ENCODE peak calls at places on chromosomes 5 and 9, in eight cellular contexts. One of them, this sample, is unnamed.
A peak's percentile ranks its signal among the peaks of the same experiment; 100 is the strongest.

GRCh38 chr5:172322028-172322965 is 38.7 kb upstream of the UBTD2 start:
- DNase-seq in heart right ventricle: no peak
- DNase-seq in CD8-positive, alpha-beta memory T cell: no peak
- DNase-seq in cardiac muscle cell: no peak
- DNase-seq in ovary: no peak
- DNase-seq in SJSA1: no peak
- DNase-seq in MM.1S: no peak
- DNase-seq in ascending aorta: peak; percentile 31
- DNase-seq in this sample: peak; percentile 47

GRCh38 chr9:6781476-6781875 is 23.7 kb downstream of the KDM4C start:
- DNase-seq in heart right ventricle: no peak
- DNase-seq in CD8-positive, alpha-beta memory T cell: no peak
- DNase-seq in MM.1S: no peak
- DNase-seq in ascending aorta: no peak
- DNase-seq in ovary: no peak
- DNase-seq in SJSA1: no peak
- DNase-seq in cardiac muscle cell: no peak
- DNase-seq in this sample: no peak

GRCh38 chr5:144575736-144576135 is 405.1 kb downstream of the KCTD16 start:
- DNase-seq in heart right ventricle: no peak
- DNase-seq in cardiac muscle cell: no peak
- DNase-seq in ovary: no peak
- DNase-seq in SJSA1: no peak
- DNase-seq in CD8-positive, alpha-beta memory T cell: no peak
- DNase-seq in ascending aorta: no peak
- DNase-seq in MM.1S: peak; percentile 74
- DNase-seq in this sample: no peak

GRCh38 chr5:133736512-133736911 is 124.2 kb upstream of the FSTL4 start:
- DNase-seq in CD8-positive, alpha-beta memory T cell: no peak
- DNase-seq in heart right ventricle: no peak
- DNase-seq in SJSA1: peak; percentile 39
- DNase-seq in ovary: no peak
- DNase-seq in cardiac muscle cell: no peak
- DNase-seq in ascending aorta: no peak
- DNase-seq in MM.1S: no peak
- DNase-seq in this sample: no peak

GRCh38 chr5:90015584-90016018 is 394.0 kb downstream of the CETN3 start:
- DNase-seq in cardiac muscle cell: peak; percentile 10
- DNase-seq in heart right ventricle: no peak
- DNase-seq in SJSA1: no peak
- DNase-seq in CD8-positive, alpha-beta memory T cell: no peak
- DNase-seq in ovary: no peak
- DNase-seq in MM.1S: peak; percentile 58
- DNase-seq in ascending aorta: no peak
- DNase-seq in this sample: no peak

GRCh38 chr5:61563401-61563800 is 231.3 kb downstream of the ZSWIM6 start:
- DNase-seq in heart right ventricle: no peak
- DNase-seq in SJSA1: no peak
- DNase-seq in CD8-positive, alpha-beta memory T cell: no peak
- DNase-seq in cardiac muscle cell: no peak
- DNase-seq in ascending aorta: no peak
- DNase-seq in MM.1S: no peak
- DNase-seq in ovary: no peak
- DNase-seq in this sample: no peak

GRCh38 chr5:53067641-53068040 is 41.9 kb downstream of the MOCS2 start:
- DNase-seq in SJSA1: no peak
- DNase-seq in cardiac muscle cell: no peak
- DNase-seq in heart right ventricle: no peak
- DNase-seq in ovary: no peak
- DNase-seq in ascending aorta: no peak
- DNase-seq in CD8-positive, alpha-beta memory T cell: no peak
- DNase-seq in MM.1S: no peak
- DNase-seq in this sample: no peak

GRCh38 chr9:112762726-112763518 is 12.4 kb downstream of the SNX30 start:
- DNase-seq in ovary: no peak
- DNase-seq in CD8-positive, alpha-beta memory T cell: no peak
- DNase-seq in heart right ventricle: no peak
- DNase-seq in MM.1S: no peak
- DNase-seq in ascending aorta: no peak
- DNase-seq in cardiac muscle cell: no peak
- DNase-seq in SJSA1: no peak
- DNase-seq in this sample: no peak

GRCh38 chr5:59093329-59093728 is 510.5 kb downstream of the RAB3C start:
- DNase-seq in heart right ventricle: no peak
- DNase-seq in SJSA1: no peak
- DNase-seq in cardiac muscle cell: no peak
- DNase-seq in MM.1S: no peak
- DNase-seq in CD8-positive, alpha-beta memory T cell: no peak
- DNase-seq in ovary: no peak
- DNase-seq in ascending aorta: no peak
- DNase-seq in this sample: no peak

GRCh38 chr9:121780641-121781040 is 129.2 kb downstream of the DAB2IP start:
- DNase-seq in ovary: peak; percentile 15
- DNase-seq in heart right ventricle: peak; percentile 2
- DNase-seq in CD8-positive, alpha-beta memory T cell: no peak
- DNase-seq in MM.1S: no peak
- DNase-seq in SJSA1: no peak
- DNase-seq in cardiac muscle cell: no peak
- DNase-seq in ascending aorta: no peak
- DNase-seq in this sample: no peak

GRCh38 chr5:137997726-137998213 is 35.1 kb downstream of the FAM13B start:
- DNase-seq in CD8-positive, alpha-beta memory T cell: no peak
- DNase-seq in ovary: no peak
- DNase-seq in MM.1S: peak; percentile 73
- DNase-seq in heart right ventricle: no peak
- DNase-seq in SJSA1: no peak
- DNase-seq in ascending aorta: no peak
- DNase-seq in cardiac muscle cell: no peak
- DNase-seq in this sample: no peak

GRCh38 chr9:98862936-98863335 is 55.5 kb downstream of the GALNT12 start:
- DNase-seq in SJSA1: peak; percentile 71
- DNase-seq in ovary: no peak
- DNase-seq in CD8-positive, alpha-beta memory T cell: no peak
- DNase-seq in heart right ventricle: no peak
- DNase-seq in cardiac muscle cell: no peak
- DNase-seq in MM.1S: no peak
- DNase-seq in ascending aorta: no peak
- DNase-seq in this sample: no peak

GRCh38 chr5:179762781-179763176 is 30.2 kb downstream of the MAML1 start:
- DNase-seq in ovary: no peak
- DNase-seq in ascending aorta: no peak
- DNase-seq in SJSA1: no peak
- DNase-seq in cardiac muscle cell: no peak
- DNase-seq in heart right ventricle: no peak
- DNase-seq in MM.1S: no peak
- DNase-seq in CD8-positive, alpha-beta memory T cell: no peak
- DNase-seq in this sample: no peak

GRCh38 chr5:94544031-94544650 is 74.3 kb downstream of the KIAA0825 start:
- DNase-seq in ovary: no peak
- DNase-seq in heart right ventricle: no peak
- DNase-seq in SJSA1: no peak
- DNase-seq in cardiac muscle cell: no peak
- DNase-seq in ascending aorta: no peak
- DNase-seq in CD8-positive, alpha-beta memory T cell: no peak
- DNase-seq in MM.1S: no peak
- DNase-seq in this sample: no peak

GRCh38 chr5:129322968-129323367 is 137.1 kb upstream of the ADAMTS19 start:
- DNase-seq in ovary: no peak
- DNase-seq in heart right ventricle: no peak
- DNase-seq in SJSA1: no peak
- DNase-seq in cardiac muscle cell: no peak
- DNase-seq in ascending aorta: no peak
- DNase-seq in MM.1S: no peak
- DNase-seq in CD8-positive, alpha-beta memory T cell: no peak
- DNase-seq in this sample: no peak

GRCh38 chr5:19790811-19791466 is 197.1 kb downstream of the CDH18 start:
- DNase-seq in MM.1S: no peak
- DNase-seq in CD8-positive, alpha-beta memory T cell: no peak
- DNase-seq in cardiac muscle cell: no peak
- DNase-seq in ascending aorta: no peak
- DNase-seq in SJSA1: no peak
- DNase-seq in heart right ventricle: no peak
- DNase-seq in ovary: no peak
- DNase-seq in this sample: no peak

GRCh38 chr5:68345166-68345565 is 129.6 kb downstream of the PIK3R1 start:
- DNase-seq in SJSA1: no peak
- DNase-seq in CD8-positive, alpha-beta memory T cell: no peak
- DNase-seq in MM.1S: no peak
- DNase-seq in heart right ventricle: no peak
- DNase-seq in cardiac muscle cell: no peak
- DNase-seq in ascending aorta: no peak
- DNase-seq in ovary: no peak
- DNase-seq in this sample: no peak

GRCh38 chr5:56696900-56697299 is 118.4 kb upstream of the MAP3K1 start:
- DNase-seq in heart right ventricle: peak; percentile 49
- DNase-seq in ovary: peak; percentile 67
- DNase-seq in CD8-positive, alpha-beta memory T cell: no peak
- DNase-seq in SJSA1: no peak
- DNase-seq in ascending aorta: no peak
- DNase-seq in MM.1S: peak; percentile 58
- DNase-seq in cardiac muscle cell: no peak
- DNase-seq in this sample: peak; percentile 73

GRCh38 chr5:165325201-165325600 is 1819.8 kb downstream of the MAT2B start:
- DNase-seq in MM.1S: no peak
- DNase-seq in cardiac muscle cell: no peak
- DNase-seq in ovary: no peak
- DNase-seq in ascending aorta: no peak
- DNase-seq in SJSA1: no peak
- DNase-seq in heart right ventricle: no peak
- DNase-seq in CD8-positive, alpha-beta memory T cell: no peak
- DNase-seq in this sample: no peak

GRCh38 chr9:113957778-113958430 is 81.8 kb downstream of the ZNF618 start:
- DNase-seq in SJSA1: no peak
- DNase-seq in ascending aorta: no peak
- DNase-seq in heart right ventricle: no peak
- DNase-seq in CD8-positive, alpha-beta memory T cell: no peak
- DNase-seq in cardiac muscle cell: no peak
- DNase-seq in ovary: no peak
- DNase-seq in MM.1S: no peak
- DNase-seq in this sample: no peak
- H3K27ac ChIP-seq in SJSA1: peak overlapping the region; percentile 76
- H3K27ac ChIP-seq in ascending aorta: peak overlapping the region; percentile 77
- H3K27ac ChIP-seq in heart right ventricle: no peak overlapping the region
- H3K27ac ChIP-seq in CD8-positive, alpha-beta memory T cell: no peak overlapping the region
- H3K27ac ChIP-seq in cardiac muscle cell: no peak overlapping the region
- H3K27ac ChIP-seq in ovary: peak overlapping the region; percentile 61
- H3K27ac ChIP-seq in MM.1S: no peak overlapping the region
- H3K27ac ChIP-seq in this sample: peak overlapping the region; percentile 63

DNA sequence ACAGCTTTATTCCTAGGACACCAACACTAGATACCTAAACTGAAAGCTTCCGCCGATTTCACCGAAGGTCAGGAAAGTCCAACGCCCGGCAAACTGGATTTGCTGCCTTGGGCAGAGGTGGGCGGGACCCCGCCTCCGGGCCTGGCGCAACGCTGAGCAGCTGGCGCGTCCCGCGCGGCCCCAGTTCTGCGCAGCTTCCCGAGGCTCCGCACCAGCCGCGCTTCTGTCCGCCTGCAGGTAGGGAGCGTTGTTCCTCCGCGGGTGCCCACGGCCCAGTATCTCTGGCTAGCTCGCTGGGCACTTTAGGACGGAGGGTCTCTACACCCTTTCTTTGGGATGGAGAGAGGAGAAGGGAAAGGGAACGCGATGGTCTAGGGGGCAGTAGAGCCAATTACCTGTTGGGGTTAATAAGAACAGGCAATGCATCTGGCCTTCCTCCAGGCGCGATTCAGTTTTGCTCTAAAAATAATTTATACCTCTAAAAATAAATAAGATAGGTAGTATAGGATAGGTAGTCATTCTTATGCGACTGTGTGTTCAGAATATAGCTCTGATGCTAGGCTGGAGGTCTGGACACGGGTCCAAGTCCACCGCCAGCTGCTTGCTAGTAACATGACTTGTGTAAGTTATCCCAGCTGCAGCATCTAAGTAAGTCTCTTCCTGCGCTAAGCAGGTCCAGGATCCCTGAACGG is at the start of gene CD274:
- DNase-seq in heart right ventricle: peak; percentile 88
- DNase-seq in ovary: peak; percentile 85
- DNase-seq in CD8-positive, alpha-beta memory T cell: peak; percentile 85
- DNase-seq in cardiac muscle cell: peak; percentile 81
- DNase-seq in SJSA1: peak; percentile 80
- DNase-seq in MM.1S: peak; percentile 88
- DNase-seq in ascending aorta: peak; percentile 94
- DNase-seq in this sample: peak; percentile 96
- H3K27ac ChIP-seq in heart right ventricle: peak within 1 kb of the TSS; percentile 66
- H3K27ac ChIP-seq in ovary: peak within 1 kb of the TSS; percentile 68
- H3K27ac ChIP-seq in CD8-positive, alpha-beta memory T cell: peak within 1 kb of the TSS; percentile 92
- H3K27ac ChIP-seq in cardiac muscle cell: no peak within 1 kb of the TSS
- H3K27ac ChIP-seq in SJSA1: peak within 1 kb of the TSS; percentile 79
- H3K27ac ChIP-seq in MM.1S: peak within 1 kb of the TSS; percentile 38
- H3K27ac ChIP-seq in ascending aorta: peak within 1 kb of the TSS; percentile 80
- H3K27ac ChIP-seq in this sample: peak within 1 kb of the TSS; percentile 91

GRCh38 chr5:178499352-178499751 is 90.8 kb downstream of the COL23A1 start:
- DNase-seq in ovary: no peak
- DNase-seq in MM.1S: no peak
- DNase-seq in cardiac muscle cell: no peak
- DNase-seq in heart right ventricle: no peak
- DNase-seq in ascending aorta: no peak
- DNase-seq in CD8-positive, alpha-beta memory T cell: no peak
- DNase-seq in SJSA1: no peak
- DNase-seq in this sample: no peak
- H3K27ac ChIP-seq in ovary: no peak overlapping the region
- H3K27ac ChIP-seq in MM.1S: no peak overlapping the region
- H3K27ac ChIP-seq in cardiac muscle cell: no peak overlapping the region
- H3K27ac ChIP-seq in heart right ventricle: no peak overlapping the region
- H3K27ac ChIP-seq in ascending aorta: no peak overlapping the region
- H3K27ac ChIP-seq in CD8-positive, alpha-beta memory T cell: no peak overlapping the region
- H3K27ac ChIP-seq in SJSA1: no peak overlapping the region
- H3K27ac ChIP-seq in this sample: no peak overlapping the region

DNA sequence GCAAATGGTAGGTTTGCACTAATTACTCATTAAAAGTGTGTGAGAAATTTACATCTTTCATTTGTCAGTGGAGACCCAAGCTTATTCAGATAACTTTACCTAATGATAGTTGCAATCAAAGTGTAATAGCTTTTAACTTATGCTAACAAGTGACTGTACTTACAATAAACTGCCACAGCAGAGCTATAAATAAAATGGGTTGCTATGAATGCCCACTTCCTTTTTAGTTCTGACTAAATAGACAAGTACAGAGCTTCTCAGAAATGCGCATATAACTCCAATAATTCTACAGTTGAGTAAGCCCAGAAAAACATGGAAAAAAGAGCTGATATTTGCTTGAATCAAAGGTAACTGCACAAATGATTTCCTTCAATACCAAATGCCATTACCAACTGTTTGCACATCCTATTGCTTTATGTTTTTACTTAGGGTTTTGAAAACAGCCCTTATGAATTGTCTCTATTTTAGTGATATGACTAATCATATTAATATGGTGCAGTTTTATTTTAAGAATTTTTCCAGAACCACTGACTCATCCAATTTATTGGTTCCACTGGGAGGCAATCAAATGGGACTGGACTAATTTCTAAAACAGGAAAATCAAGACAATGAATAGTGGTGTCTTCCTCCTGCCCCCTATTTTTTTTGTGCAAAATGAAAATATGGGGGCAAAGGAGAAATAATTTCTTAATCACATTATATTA is 84.1 kb downstream of the PPP2R2B start:
- DNase-seq in MM.1S: no peak
- DNase-seq in heart right ventricle: no peak
- DNase-seq in cardiac muscle cell: no peak
- DNase-seq in ascending aorta: no peak
- DNase-seq in SJSA1: no peak
- DNase-seq in CD8-positive, alpha-beta memory T cell: no peak
- DNase-seq in ovary: no peak
- DNase-seq in this sample: no peak
- H3K27ac ChIP-seq in MM.1S: no peak overlapping the region
- H3K27ac ChIP-seq in heart right ventricle: no peak overlapping the region
- H3K27ac ChIP-seq in cardiac muscle cell: no peak overlapping the region
- H3K27ac ChIP-seq in ascending aorta: peak overlapping the region; percentile 50
- H3K27ac ChIP-seq in SJSA1: no peak overlapping the region
- H3K27ac ChIP-seq in CD8-positive, alpha-beta memory T cell: no peak overlapping the region
- H3K27ac ChIP-seq in ovary: no peak overlapping the region
- H3K27ac ChIP-seq in this sample: no peak overlapping the region

This sample was measured in thyroid gland.